ENCODE peak calls at places on chromosomes 13 and 19, in five cellular contexts. S, L, H, Y and G are unnamed samples.

GRCh38 chr19:37594982-37595382 is 306 bp downstream of the ZNF540 start:
- DNase-seq in S (peak), L (peak), H (no peak), Y (peak), G (no peak)

GRCh38 chr13:26449063-26449848 is 108.2 kb upstream of the WASF3 start:
- DNase-seq in S (no peak), L (no peak), H (no peak), Y (no peak), G (no peak)

GRCh38 chr13:108213946-108214345 is 1.4 kb downstream of the LIG4 start:
- DNase-seq in S (no peak), L (no peak), H (no peak), Y (no peak), G (no peak)

GRCh38 chr13:39501711-39502324 is 101.2 kb downstream of the LHFPL6 start:
- DNase-seq in S (no peak), L (no peak), H (no peak), Y (no peak), G (no peak)

GRCh38 chr13:94065741-94066140 is 413.7 kb downstream of the DCT start:
- DNase-seq in S (no peak), L (no peak), H (no peak), Y (no peak), G (no peak)

GRCh38 chr13:42064966-42065365 is 16.5 kb downstream of the DGKH start:
- DNase-seq in S (no peak), L (no peak), H (no peak), Y (no peak), G (no peak)

GRCh38 chr13:22569830-22570229 is 610.9 kb upstream of the SGCG start:
- DNase-seq in S (no peak), L (no peak), H (no peak), Y (no peak), G (no peak)

GRCh38 chr19:39111593-39112199 is 13.9 kb upstream of the PAK4 start:
- DNase-seq in S (no peak), L (no peak), H (no peak), Y (peak), G (no peak)

GRCh38 chr19:37855098-37855497 is 51.3 kb downstream of the WDR87 start:
- DNase-seq in S (peak), L (no peak), H (no peak), Y (no peak), G (no peak)

GRCh38 chr13:46053162-46054012 is 841 bp upstream of the ZC3H13 start:
- DNase-seq in S (no peak), L (no peak), H (no peak), Y (no peak), G (no peak)

GRCh38 chr13:94706101-94706853 is 6.1 kb downstream of the SOX21 start:
- DNase-seq in S (no peak), L (no peak), H (no peak), Y (no peak), G (no peak)

GRCh38 chr13:76641056-76641455 is 245.1 kb downstream of the KCTD12 start:
- DNase-seq in S (no peak), L (no peak), H (no peak), Y (no peak), G (no peak)

GRCh38 chr19:7926021-7926726 is at the start of gene CTXN1:
- DNase-seq in S (peak), L (no peak), H (no peak), Y (peak), G (no peak)

GRCh38 chr19:28553005-28553404 is 659.9 kb downstream of the UQCRFS1 start:
- DNase-seq in S (no peak), L (no peak), H (no peak), Y (no peak), G (no peak)